ENCODE peak calls at places on chromosomes 12 and 14, in four cellular contexts. S is H54, W is A549, Q is lower leg skin. X is an unnamed sample.

GRCh38 chr14:89617471-89618291 is 200.6 kb upstream of the FOXN3 start:
- DNase-seq in W (no peak), Q (peak), S (no peak), X (peak)

GRCh38 chr12:66132408-66132807 is 1.9 kb upstream of the LLPH start:
- DNase-seq in S (peak), W (peak), Q (no peak), X (no peak)

GRCh38 chr14:101963611-101964296 is 619 bp upstream of the DYNC1H1 start:
- DNase-seq in Q (peak), W (no peak), S (no peak), X (no peak)

GRCh38 chr12:29667011-29667410 is 116.7 kb downstream of the TMTC1 start:
- DNase-seq in S (no peak), Q (no peak), W (no peak), X (no peak)

GRCh38 chr12:98424726-98425401 is 90.5 kb upstream of the TMPO start:
- DNase-seq in W (peak), Q (no peak), S (peak), X (peak)

GRCh38 chr12:52201520-52201839 is 9.7 kb upstream of the KRT80 start:
- DNase-seq in W (no peak), Q (no peak), S (no peak), X (no peak)

GRCh38 chr14:95817271-95817670 is 59.4 kb upstream of the TUNAR start:
- DNase-seq in W (no peak), S (no peak), Q (peak), X (no peak)

GRCh38 chr12:76820888-76821482 is 57.1 kb downstream of the ZDHHC17 start:
- DNase-seq in Q (no peak), W (peak), S (peak), X (peak)

GRCh38 chr12:119603767-119604166 is 10.2 kb downstream of the TMEM233 start:
- DNase-seq in W (no peak), Q (no peak), S (no peak), X (no peak)

GRCh38 chr12:22083167-22083566 is 37.1 kb downstream of the CMAS start:
- DNase-seq in S (no peak), W (peak), Q (no peak), X (peak)

GRCh38 chr12:3770891-3771290 is 18.0 kb upstream of the CRACR2A start:
- DNase-seq in S (no peak), Q (no peak), W (peak), X (no peak)

GRCh38 chr12:47458273-47458672 is 247.6 kb downstream of the RPAP3 start:
- DNase-seq in S (peak), Q (no peak), W (peak), X (no peak)

GRCh38 chr14:51096870-51097269 is 2.0 kb upstream of the TRIM9 start:
- DNase-seq in W (no peak), S (no peak), Q (no peak), X (no peak)

GRCh38 chr14:51094901-51095853 is at the start of gene TRIM9:
- DNase-seq in S (peak), W (peak), Q (peak), X (peak)

GRCh38 chr14:51094282-51094821 is 553 bp downstream of the TRIM9 start:
- DNase-seq in Q (peak), S (no peak), W (peak), X (no peak)

GRCh38 chr14:51095854-51096823 is 1.2 kb upstream of the TRIM9 start:
- DNase-seq in W (peak), Q (peak), S (peak), X (no peak)

DNA sequence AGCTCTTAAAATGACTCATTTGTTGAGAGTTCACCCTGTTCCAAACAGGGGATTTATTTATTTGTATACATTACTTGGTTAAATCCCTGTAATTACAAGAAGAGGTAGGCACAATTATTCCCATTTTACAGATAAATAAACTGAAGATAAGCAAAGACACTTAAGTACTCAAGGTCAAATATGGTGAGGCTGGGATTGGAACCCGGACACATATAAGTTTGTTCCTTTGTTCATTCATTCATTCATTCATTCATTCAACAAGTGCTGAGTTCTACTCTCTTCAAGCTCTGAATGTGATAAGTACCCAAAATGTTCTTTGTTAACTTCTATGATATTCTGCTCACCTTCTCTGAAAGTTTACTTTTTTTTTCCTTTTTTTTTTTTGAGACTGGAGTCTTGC is 2.4 kb upstream of the TRIM9 start:
- DNase-seq in S (no peak), Q (no peak), W (no peak), X (no peak)
- TF ChIP-seq POLR2A in S (no peak), Q (no peak), W (no peak), X (no peak)

GRCh38 chr14:22650046-22650739 is 6.0 kb upstream of the OR6J1 start:
- DNase-seq in Q (no peak), W (no peak), S (no peak), X (no peak)

GRCh38 chr14:22648506-22648905 is 4.4 kb upstream of the OR6J1 start:
- DNase-seq in Q (no peak), W (no peak), S (no peak), X (no peak)

GRCh38 chr14:22651586-22651985 is 7.4 kb upstream of the OR6J1 start:
- DNase-seq in W (no peak), Q (no peak), S (no peak), X (no peak)

GRCh38 chr14:22653012-22653621 is 9.0 kb upstream of the OR6J1 start:
- DNase-seq in W (peak), Q (no peak), S (peak), X (peak)

DNA sequence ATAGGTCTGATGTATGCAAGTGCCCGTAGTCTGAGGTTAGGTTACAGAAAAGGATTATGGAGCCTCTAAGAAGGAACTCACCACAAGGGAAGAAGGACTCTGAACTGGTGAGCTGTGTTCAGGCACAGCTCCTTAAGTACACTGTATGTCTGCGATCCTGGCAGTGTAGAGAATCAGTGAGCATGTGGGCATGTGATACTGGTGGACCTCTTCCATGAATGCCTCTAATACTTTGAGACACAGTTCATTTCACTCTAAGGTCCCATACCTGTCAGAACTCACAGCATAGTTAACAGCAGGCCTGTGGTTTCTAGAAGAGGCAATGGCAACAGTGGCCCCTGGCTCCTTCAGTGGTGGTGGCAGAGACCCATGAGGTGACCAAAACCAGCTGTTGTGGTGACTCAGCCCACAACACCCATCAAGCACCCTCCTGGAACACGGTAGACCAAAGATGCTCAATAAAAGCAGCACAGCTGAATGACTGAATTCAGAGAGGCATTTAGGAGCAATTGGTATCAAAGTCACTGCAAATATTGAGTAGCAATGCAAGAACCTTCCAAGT is 6.9 kb upstream of the OR6J1 start:
- DNase-seq in S (no peak), Q (no peak), W (peak), X (peak)
- TF ChIP-seq POLR2A in S (peak), Q (no peak), W (peak), X (peak)

GRCh38 chr12:13099910-13100609 is 3.4 kb downstream of the GSG1 start:
- DNase-seq in W (no peak), Q (no peak), S (no peak), X (no peak)

GRCh38 chr12:13100882-13101769 is 2.3 kb downstream of the GSG1 start:
- DNase-seq in S (peak), W (peak), Q (peak), X (peak)

GRCh38 chr12:13099066-13099909 is 4.2 kb downstream of the GSG1 start:
- DNase-seq in Q (no peak), S (no peak), W (no peak), X (peak)

GRCh38 chr12:13101854-13102375 is 1.6 kb downstream of the GSG1 start:
- DNase-seq in Q (no peak), S (peak), W (peak), X (peak)

DNA sequence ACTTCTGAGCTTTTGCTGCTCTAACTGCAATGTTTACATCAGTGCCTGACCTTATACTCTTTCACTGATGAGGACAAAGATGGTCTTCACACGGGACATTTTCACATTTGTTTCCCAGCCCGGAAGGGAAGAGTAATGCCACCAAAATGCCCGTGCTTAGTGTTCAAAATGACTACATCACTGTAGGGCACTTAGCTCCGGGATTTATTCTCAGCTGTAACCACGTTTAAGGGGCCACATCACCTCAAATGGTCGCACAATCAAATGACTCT is 2.9 kb downstream of the GSG1 start:
- DNase-seq in S (no peak), Q (no peak), W (no peak), X (no peak)
- TF ChIP-seq POLR2A in S (no peak), Q (no peak), W (no peak), X (no peak)

DNA sequence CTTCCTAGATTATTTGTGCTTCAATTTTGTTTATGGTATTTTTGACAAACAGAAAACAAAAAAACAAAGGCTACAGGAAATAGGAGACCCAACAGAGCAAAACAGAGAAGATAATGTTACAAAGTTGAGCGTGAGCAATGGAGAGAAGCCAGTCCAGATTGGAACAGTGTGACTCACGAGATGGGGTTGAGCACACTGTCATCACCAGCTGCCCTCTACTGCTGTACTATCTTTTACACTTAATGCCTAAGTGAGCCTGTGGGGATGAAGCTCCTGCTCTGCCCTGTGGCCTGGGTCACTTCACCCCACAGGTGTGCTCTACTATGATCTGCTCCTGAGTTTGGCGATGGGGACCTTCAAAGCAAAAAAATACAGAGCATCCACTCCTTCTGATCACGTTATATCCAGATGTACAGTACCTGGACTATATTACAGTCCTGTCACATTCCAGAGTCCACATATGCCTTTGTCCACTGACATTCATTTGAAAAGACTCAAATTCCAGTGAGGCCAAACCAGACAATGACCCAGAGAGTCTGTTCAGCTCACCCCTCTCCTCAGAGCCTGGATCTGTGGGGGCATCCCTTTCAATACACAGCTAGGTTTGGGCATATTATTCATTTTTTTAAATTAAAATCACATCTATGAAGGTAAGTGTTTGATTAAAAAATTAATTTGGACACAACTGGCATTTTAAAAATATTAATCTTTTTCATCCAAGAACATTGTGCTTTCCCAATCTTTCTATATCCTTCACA is 4.4 kb downstream of the IPO8 start:
- DNase-seq in S (peak), W (peak), Q (no peak), X (no peak)
- TF ChIP-seq POLR2A in S (no peak), W (no peak), Q (no peak), X (no peak)

GRCh38 chr12:32400866-32401265 is 1.5 kb downstream of the FGD4 start:
- DNase-seq in W (no peak), S (no peak), Q (no peak), X (no peak)

GRCh38 chr12:32399045-32399372 is 349 bp upstream of the FGD4 start:
- DNase-seq in Q (no peak), W (no peak), S (no peak), X (no peak)

GRCh38 chr12:32397703-32398102 is 1.7 kb upstream of the FGD4 start:
- DNase-seq in W (no peak), Q (no peak), S (no peak), X (no peak)

GRCh38 chr12:32400114-32400672 is 835 bp downstream of the FGD4 start:
- DNase-seq in S (peak), Q (no peak), W (peak), X (no peak)

DNA sequence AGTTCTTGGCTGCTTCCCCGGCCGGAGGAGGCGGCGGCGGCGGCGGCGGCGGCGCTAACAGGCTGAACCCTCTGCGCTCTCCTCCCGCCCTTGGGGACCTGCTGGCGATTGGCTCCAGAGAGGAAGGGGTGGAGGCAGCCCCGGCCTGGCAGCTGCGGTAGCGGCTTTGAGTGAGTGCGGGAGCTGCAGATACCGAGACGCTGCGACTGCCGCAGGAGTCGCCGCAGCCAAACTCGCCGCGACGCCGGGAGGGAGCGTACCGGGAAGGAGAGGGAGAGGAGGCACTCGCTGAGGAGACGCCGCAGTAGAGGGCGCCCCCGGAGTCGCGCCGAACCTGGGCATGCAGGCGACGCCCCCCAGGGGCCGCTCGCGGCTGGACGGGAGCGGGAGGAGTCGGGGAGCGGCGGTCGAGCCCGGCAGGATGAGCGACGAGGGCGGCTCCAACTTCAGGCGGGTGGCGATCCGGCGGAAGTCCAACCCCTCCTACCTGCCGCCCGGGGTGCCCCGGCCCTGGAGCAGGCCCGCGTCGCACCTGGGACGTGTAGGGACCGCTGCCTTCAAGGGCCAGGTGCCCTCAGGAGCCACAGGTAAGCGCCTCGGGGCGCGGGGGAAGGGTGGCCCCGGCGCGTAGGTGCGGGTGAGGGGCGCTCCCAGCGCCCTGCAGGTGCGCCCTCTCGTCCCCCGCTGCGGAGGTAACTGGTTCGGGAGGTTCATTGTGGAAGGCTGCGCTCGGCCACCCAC is at the start of gene FGD4:
- DNase-seq in Q (peak), W (peak), S (peak), X (peak)
- TF ChIP-seq POLR2A in Q (no peak), W (peak), S (peak), X (peak)

X was measured in erythroblast.